ENCODE peak calls at places on chromosomes 2 and 18, in six cellular contexts. One of them, this sample, is unnamed.

GRCh38 chr2:158142568-158143332 is 41.1 kb downstream of the UPP2 start:
- DNase-seq in K562: no peak
- DNase-seq in H1: no peak
- DNase-seq in GM12878: no peak
- DNase-seq in SK-N-SH: no peak
- DNase-seq in HepG2: no peak
- DNase-seq in this sample: no peak

GRCh38 chr2:6754412-6754811 is 111.3 kb downstream of the CMPK2 start:
- DNase-seq in K562: no peak
- DNase-seq in H1: no peak
- DNase-seq in GM12878: no peak
- DNase-seq in SK-N-SH: no peak
- DNase-seq in HepG2: no peak
- DNase-seq in this sample: no peak

GRCh38 chr2:146576301-146576700 is 1268.5 kb upstream of the ACVR2A start:
- DNase-seq in K562: no peak
- DNase-seq in H1: no peak
- DNase-seq in GM12878: no peak
- DNase-seq in SK-N-SH: no peak
- DNase-seq in HepG2: no peak
- DNase-seq in this sample: no peak

GRCh38 chr2:20589975-20590703 is 60.8 kb downstream of the HS1BP3 start:
- DNase-seq in K562: no peak
- DNase-seq in H1: no peak
- DNase-seq in GM12878: no peak
- DNase-seq in SK-N-SH: no peak
- DNase-seq in HepG2: no peak
- DNase-seq in this sample: no peak

GRCh38 chr18:35005963-35006577 is 35.1 kb upstream of the MAPRE2 start:
- DNase-seq in K562: peak; percentile 20
- DNase-seq in H1: no peak
- DNase-seq in GM12878: no peak
- DNase-seq in SK-N-SH: peak; percentile 60
- DNase-seq in HepG2: peak; percentile 60
- DNase-seq in this sample: peak; percentile 61

GRCh38 chr2:240392948-240393830 is 42.3 kb upstream of the GPC1 start:
- DNase-seq in K562: no peak
- DNase-seq in H1: no peak
- DNase-seq in GM12878: no peak
- DNase-seq in SK-N-SH: peak; percentile 16
- DNase-seq in HepG2: no peak
- DNase-seq in this sample: no peak

GRCh38 chr2:154133823-154134222 is 262.1 kb downstream of the GALNT13 start:
- DNase-seq in K562: no peak
- DNase-seq in H1: no peak
- DNase-seq in GM12878: no peak
- DNase-seq in SK-N-SH: no peak
- DNase-seq in HepG2: no peak
- DNase-seq in this sample: no peak

GRCh38 chr18:48023334-48024008 is 93.0 kb upstream of the SMAD2 start:
- DNase-seq in K562: peak; percentile 17
- DNase-seq in H1: peak; percentile 65
- DNase-seq in GM12878: no peak
- DNase-seq in SK-N-SH: peak; percentile 89
- DNase-seq in HepG2: peak; percentile 13
- DNase-seq in this sample: peak; percentile 76

GRCh38 chr2:12881952-12882351 is 165.2 kb downstream of the TRIB2 start:
- DNase-seq in K562: no peak
- DNase-seq in H1: no peak
- DNase-seq in GM12878: no peak
- DNase-seq in SK-N-SH: no peak
- DNase-seq in HepG2: no peak
- DNase-seq in this sample: no peak

GRCh38 chr2:43178602-43179542 is 47.5 kb downstream of the ZFP36L2 start:
- DNase-seq in K562: peak; percentile 81
- DNase-seq in H1: peak; percentile 70
- DNase-seq in GM12878: no peak
- DNase-seq in SK-N-SH: peak; percentile 59
- DNase-seq in HepG2: peak; percentile 90
- DNase-seq in this sample: peak; percentile 90

GRCh38 chr2:26602575-26602974 is 38.6 kb downstream of the CIB4 start:
- DNase-seq in K562: no peak
- DNase-seq in H1: no peak
- DNase-seq in GM12878: no peak
- DNase-seq in SK-N-SH: no peak
- DNase-seq in HepG2: no peak
- DNase-seq in this sample: no peak

GRCh38 chr2:118906186-118906585 is 35.8 kb upstream of the MARCO start:
- DNase-seq in K562: no peak
- DNase-seq in H1: no peak
- DNase-seq in GM12878: no peak
- DNase-seq in SK-N-SH: no peak
- DNase-seq in HepG2: no peak
- DNase-seq in this sample: no peak

GRCh38 chr18:21958707-21959457 is 210.5 kb upstream of the GATA6 start:
- DNase-seq in K562: no peak
- DNase-seq in H1: no peak
- DNase-seq in GM12878: no peak
- DNase-seq in SK-N-SH: no peak
- DNase-seq in HepG2: no peak
- DNase-seq in this sample: no peak

GRCh38 chr2:185014076-185014475 is 415.7 kb downstream of the ZNF804A start:
- DNase-seq in K562: no peak
- DNase-seq in H1: no peak
- DNase-seq in GM12878: no peak
- DNase-seq in SK-N-SH: no peak
- DNase-seq in HepG2: no peak
- DNase-seq in this sample: no peak

GRCh38 chr2:141411419-141411818 is 719.4 kb downstream of the LRP1B start:
- DNase-seq in K562: no peak
- DNase-seq in H1: no peak
- DNase-seq in GM12878: no peak
- DNase-seq in SK-N-SH: no peak
- DNase-seq in HepG2: no peak
- DNase-seq in this sample: no peak

GRCh38 chr2:192139813-192140212 is 54.9 kb downstream of the TMEFF2 start:
- DNase-seq in K562: peak; percentile 4
- DNase-seq in H1: no peak
- DNase-seq in GM12878: no peak
- DNase-seq in SK-N-SH: no peak
- DNase-seq in HepG2: no peak
- DNase-seq in this sample: no peak

GRCh38 chr18:44895176-44895798 is 214.6 kb downstream of the SETBP1 start:
- DNase-seq in K562: peak; percentile 11
- DNase-seq in H1: no peak
- DNase-seq in GM12878: peak; percentile 53
- DNase-seq in SK-N-SH: peak; percentile 5
- DNase-seq in HepG2: no peak
- DNase-seq in this sample: peak; percentile 77

GRCh38 chr18:11310476-11311086 is 161.2 kb upstream of the PIEZO2 start:
- DNase-seq in K562: peak; percentile 42
- DNase-seq in H1: peak; percentile 83
- DNase-seq in GM12878: no peak
- DNase-seq in SK-N-SH: peak; percentile 44
- DNase-seq in HepG2: peak; percentile 40
- DNase-seq in this sample: peak; percentile 52

GRCh38 chr2:219177594-219178376 is at the start of gene RETREG2:
- DNase-seq in K562: peak; percentile 93
- DNase-seq in H1: peak; percentile 88
- DNase-seq in GM12878: peak; percentile 72
- DNase-seq in SK-N-SH: peak; percentile 99
- DNase-seq in HepG2: peak; percentile 93
- DNase-seq in this sample: peak; percentile 87

GRCh38 chr2:115161531-115162453 is 719.4 kb downstream of the DPP10 start:
- DNase-seq in K562: no peak
- DNase-seq in H1: peak; percentile 75
- DNase-seq in GM12878: no peak
- DNase-seq in SK-N-SH: peak; percentile 42
- DNase-seq in HepG2: no peak
- DNase-seq in this sample: no peak

GRCh38 chr2:207248702-207249355 is 83.1 kb upstream of the KLF7 start:
- DNase-seq in K562: no peak
- DNase-seq in H1: no peak
- DNase-seq in GM12878: no peak
- DNase-seq in SK-N-SH: no peak
- DNase-seq in HepG2: no peak
- DNase-seq in this sample: no peak

GRCh38 chr18:79588636-79589481 is 90.7 kb upstream of the CTDP1 start:
- DNase-seq in K562: no peak
- DNase-seq in H1: peak; percentile 59
- DNase-seq in GM12878: no peak
- DNase-seq in SK-N-SH: no peak
- DNase-seq in HepG2: peak; percentile 47
- DNase-seq in this sample: no peak

DNA sequence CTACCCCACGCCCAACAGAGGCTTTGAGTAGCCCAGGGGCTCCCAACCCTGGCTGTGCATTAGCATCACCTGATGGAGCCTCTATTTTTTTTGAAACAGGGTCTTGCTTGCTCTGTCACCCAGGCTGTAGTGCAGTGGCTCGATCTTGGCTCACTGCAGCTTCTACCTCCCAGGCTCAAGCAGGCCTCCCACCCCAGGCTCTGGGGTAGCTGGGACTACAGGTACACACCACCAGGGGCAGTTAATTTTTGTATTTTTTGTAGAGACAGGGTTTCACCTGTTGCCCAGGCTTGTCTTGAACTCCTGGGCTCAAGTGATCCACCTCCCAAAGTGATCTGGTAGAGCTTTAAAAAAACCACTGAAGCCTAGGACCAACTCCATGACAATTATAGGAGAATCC is 394.8 kb upstream of the ATP5MC3 start:
- DNase-seq in K562: no peak
- DNase-seq in H1: no peak
- DNase-seq in GM12878: no peak
- DNase-seq in SK-N-SH: no peak
- DNase-seq in HepG2: no peak
- DNase-seq in this sample: no peak
- TF ChIP-seq CHD2 in K562: no peak
- TF ChIP-seq CHD2 in H1: no peak
- TF ChIP-seq CHD2 in GM12878: no peak
- TF ChIP-seq CHD2 in SK-N-SH: no peak
- TF ChIP-seq CHD2 in HepG2: no peak
- TF ChIP-seq CHD2 in this sample: no peak

DNA sequence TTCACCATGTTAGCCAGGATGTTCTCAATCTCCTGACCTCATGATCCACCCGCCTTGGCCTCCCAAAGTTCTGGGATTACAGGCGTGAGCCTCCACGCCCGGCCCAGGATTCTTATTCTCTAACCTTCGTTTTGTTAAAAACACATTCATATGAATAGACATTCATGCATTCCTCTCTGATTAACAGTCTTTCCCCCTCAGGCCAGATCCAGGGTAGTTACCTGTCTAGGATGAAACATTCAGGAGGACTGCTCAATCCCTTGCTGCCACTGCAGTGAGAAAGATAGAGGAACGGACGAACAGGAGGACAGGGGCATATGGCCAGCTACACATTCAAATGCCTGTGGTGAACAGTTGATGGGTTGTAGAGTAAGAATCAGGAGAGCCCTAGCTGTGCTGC is 39.6 kb upstream of the EPC2 start:
- DNase-seq in K562: no peak
- DNase-seq in H1: no peak
- DNase-seq in GM12878: no peak
- DNase-seq in SK-N-SH: no peak
- DNase-seq in HepG2: no peak
- DNase-seq in this sample: no peak
- TF ChIP-seq CHD2 in K562: no peak
- TF ChIP-seq CHD2 in H1: no peak
- TF ChIP-seq CHD2 in GM12878: no peak
- TF ChIP-seq CHD2 in SK-N-SH: no peak
- TF ChIP-seq CHD2 in HepG2: no peak
- TF ChIP-seq CHD2 in this sample: no peak

DNA sequence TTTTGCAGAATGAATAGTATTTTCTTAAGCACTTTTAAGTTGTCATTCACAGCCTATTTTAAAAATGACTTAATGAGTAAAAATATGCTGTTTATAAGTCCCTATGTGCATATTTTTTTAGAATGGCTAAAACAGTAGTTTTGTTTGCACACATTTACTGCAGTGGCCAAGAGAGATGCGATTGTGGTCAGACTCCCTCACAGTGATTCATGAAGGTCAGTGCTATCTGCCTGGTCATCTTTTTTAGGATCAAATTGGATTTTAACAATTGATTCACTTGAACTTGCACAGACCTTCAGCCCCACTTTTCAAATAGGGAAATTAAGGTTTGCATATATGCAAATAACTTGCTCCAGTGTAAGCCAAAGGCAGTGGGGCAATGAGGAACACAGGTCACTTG is 129.5 kb downstream of the MTX2 start:
- DNase-seq in K562: no peak
- DNase-seq in H1: no peak
- DNase-seq in GM12878: no peak
- DNase-seq in SK-N-SH: no peak
- DNase-seq in HepG2: no peak
- DNase-seq in this sample: no peak
- TF ChIP-seq CHD2 in K562: no peak
- TF ChIP-seq CHD2 in H1: no peak
- TF ChIP-seq CHD2 in GM12878: no peak
- TF ChIP-seq CHD2 in SK-N-SH: no peak
- TF ChIP-seq CHD2 in HepG2: no peak
- TF ChIP-seq CHD2 in this sample: no peak

DNA sequence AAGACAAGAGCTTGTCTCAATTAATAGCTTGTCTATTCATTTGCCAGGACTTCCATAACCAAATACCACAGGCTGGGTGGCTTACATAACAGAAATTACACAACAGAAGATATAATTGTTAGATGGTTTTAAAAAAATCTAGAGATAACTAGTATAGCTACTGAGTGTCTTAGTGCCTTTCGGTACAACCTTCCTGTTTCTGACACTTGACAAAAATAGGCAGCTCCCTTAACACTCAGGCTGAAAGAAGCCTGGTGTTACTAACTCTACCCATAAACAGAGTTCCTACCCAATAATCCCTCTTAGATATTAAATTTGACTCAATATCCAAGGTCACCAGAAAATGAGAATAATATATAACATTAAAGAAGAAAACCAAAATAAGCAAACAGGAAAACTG is 129.7 kb downstream of the BARD1 start:
- DNase-seq in K562: no peak
- DNase-seq in H1: no peak
- DNase-seq in GM12878: no peak
- DNase-seq in SK-N-SH: no peak
- DNase-seq in HepG2: no peak
- DNase-seq in this sample: no peak
- TF ChIP-seq CHD2 in K562: no peak
- TF ChIP-seq CHD2 in H1: no peak
- TF ChIP-seq CHD2 in GM12878: no peak
- TF ChIP-seq CHD2 in SK-N-SH: no peak
- TF ChIP-seq CHD2 in HepG2: no peak
- TF ChIP-seq CHD2 in this sample: no peak

DNA sequence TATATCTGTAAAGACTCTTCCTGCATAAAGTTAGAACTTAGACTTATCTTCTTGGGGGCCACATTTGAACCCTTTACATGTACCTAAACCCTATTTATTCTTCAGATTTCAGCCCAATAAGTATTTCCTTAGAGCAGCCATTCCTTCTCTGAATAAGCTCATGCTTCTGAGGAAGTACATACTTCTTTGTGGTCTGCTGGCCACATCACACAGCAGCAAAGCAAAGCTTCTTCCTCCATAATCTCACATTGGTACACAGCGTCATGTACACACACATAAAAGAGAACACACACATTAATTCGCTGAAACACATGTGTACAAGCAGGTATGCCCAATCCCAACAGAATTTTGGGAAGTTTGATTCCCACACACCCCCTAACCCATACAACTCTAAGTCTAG is 331.0 kb downstream of the CDH2 start:
- DNase-seq in K562: no peak
- DNase-seq in H1: no peak
- DNase-seq in GM12878: no peak
- DNase-seq in SK-N-SH: no peak
- DNase-seq in HepG2: no peak
- DNase-seq in this sample: no peak
- TF ChIP-seq CHD2 in K562: no peak
- TF ChIP-seq CHD2 in H1: no peak
- TF ChIP-seq CHD2 in GM12878: no peak
- TF ChIP-seq CHD2 in SK-N-SH: no peak
- TF ChIP-seq CHD2 in HepG2: no peak
- TF ChIP-seq CHD2 in this sample: no peak

This sample was measured in A549.